ENCODE peak calls at places on chromosome 15, in six cellular contexts. One of them, this sample, is unnamed.

GRCh38 chr15:37016287-37016686 is 84.1 kb downstream of the MEIS2 start:
- DNase-seq in SK-N-SH: no peak
- DNase-seq in pancreas: no peak
- DNase-seq in mammary epithelial cell: no peak
- DNase-seq in upper lobe of right lung: no peak
- DNase-seq in foreskin fibroblast: peak
- DNase-seq in this sample: peak

GRCh38 chr15:56052389-56053045 is 59.1 kb upstream of the NEDD4 start:
- DNase-seq in pancreas: no peak
- DNase-seq in mammary epithelial cell: peak
- DNase-seq in SK-N-SH: peak
- DNase-seq in upper lobe of right lung: no peak
- DNase-seq in foreskin fibroblast: peak
- DNase-seq in this sample: no peak

GRCh38 chr15:65212097-65212496 is 824 bp upstream of the CILP start:
- DNase-seq in mammary epithelial cell: no peak
- DNase-seq in upper lobe of right lung: no peak
- DNase-seq in foreskin fibroblast: no peak
- DNase-seq in SK-N-SH: peak
- DNase-seq in pancreas: no peak
- DNase-seq in this sample: no peak

GRCh38 chr15:101103589-101103988 is 148.3 kb downstream of the CHSY1 start:
- DNase-seq in pancreas: no peak
- DNase-seq in foreskin fibroblast: no peak
- DNase-seq in upper lobe of right lung: no peak
- DNase-seq in SK-N-SH: no peak
- DNase-seq in mammary epithelial cell: no peak
- DNase-seq in this sample: no peak

GRCh38 chr15:74253276-74253921 is 17.3 kb downstream of the CCDC33 start:
- DNase-seq in pancreas: no peak
- DNase-seq in mammary epithelial cell: no peak
- DNase-seq in foreskin fibroblast: no peak
- DNase-seq in SK-N-SH: no peak
- DNase-seq in upper lobe of right lung: no peak
- DNase-seq in this sample: no peak

GRCh38 chr15:72487070-72487797 is 13.1 kb downstream of the ARIH1 start:
- DNase-seq in mammary epithelial cell: no peak
- DNase-seq in pancreas: no peak
- DNase-seq in foreskin fibroblast: no peak
- DNase-seq in SK-N-SH: no peak
- DNase-seq in upper lobe of right lung: no peak
- DNase-seq in this sample: no peak

GRCh38 chr15:62462268-62462667 is 297.2 kb upstream of the C2CD4B start:
- DNase-seq in pancreas: no peak
- DNase-seq in SK-N-SH: peak
- DNase-seq in mammary epithelial cell: no peak
- DNase-seq in foreskin fibroblast: no peak
- DNase-seq in upper lobe of right lung: no peak
- DNase-seq in this sample: no peak

GRCh38 chr15:101033801-101034200 is 114.6 kb downstream of the LRRK1 start:
- DNase-seq in foreskin fibroblast: no peak
- DNase-seq in mammary epithelial cell: peak
- DNase-seq in SK-N-SH: no peak
- DNase-seq in pancreas: no peak
- DNase-seq in upper lobe of right lung: no peak
- DNase-seq in this sample: no peak

GRCh38 chr15:37143351-37143750 is 43.0 kb upstream of the MEIS2 start:
- DNase-seq in pancreas: no peak
- DNase-seq in foreskin fibroblast: no peak
- DNase-seq in upper lobe of right lung: no peak
- DNase-seq in mammary epithelial cell: no peak
- DNase-seq in SK-N-SH: no peak
- DNase-seq in this sample: no peak

GRCh38 chr15:37125143-37125542 is 24.8 kb upstream of the MEIS2 start:
- DNase-seq in pancreas: no peak
- DNase-seq in upper lobe of right lung: no peak
- DNase-seq in SK-N-SH: no peak
- DNase-seq in mammary epithelial cell: no peak
- DNase-seq in foreskin fibroblast: peak
- DNase-seq in this sample: no peak

GRCh38 chr15:96365781-96366525 is 35.5 kb downstream of the NR2F2 start:
- DNase-seq in foreskin fibroblast: no peak
- DNase-seq in mammary epithelial cell: no peak
- DNase-seq in SK-N-SH: peak
- DNase-seq in upper lobe of right lung: no peak
- DNase-seq in pancreas: no peak
- DNase-seq in this sample: no peak

GRCh38 chr15:24039683-24040082 is 352.6 kb upstream of the NDN start:
- DNase-seq in SK-N-SH: no peak
- DNase-seq in pancreas: no peak
- DNase-seq in upper lobe of right lung: no peak
- DNase-seq in mammary epithelial cell: no peak
- DNase-seq in foreskin fibroblast: no peak
- DNase-seq in this sample: no peak

GRCh38 chr15:84824260-84824690 is 7.1 kb downstream of the ALPK3 start:
- DNase-seq in upper lobe of right lung: peak
- DNase-seq in foreskin fibroblast: no peak
- DNase-seq in mammary epithelial cell: no peak
- DNase-seq in SK-N-SH: no peak
- DNase-seq in pancreas: no peak
- DNase-seq in this sample: peak

GRCh38 chr15:72472907-72473669 is 1.0 kb upstream of the ARIH1 start:
- DNase-seq in foreskin fibroblast: no peak
- DNase-seq in SK-N-SH: no peak
- DNase-seq in upper lobe of right lung: no peak
- DNase-seq in mammary epithelial cell: peak
- DNase-seq in pancreas: no peak
- DNase-seq in this sample: no peak

GRCh38 chr15:94083467-94083991 is 147.8 kb upstream of the MCTP2 start:
- DNase-seq in pancreas: no peak
- DNase-seq in foreskin fibroblast: peak
- DNase-seq in mammary epithelial cell: no peak
- DNase-seq in SK-N-SH: no peak
- DNase-seq in upper lobe of right lung: no peak
- DNase-seq in this sample: no peak

GRCh38 chr15:63497642-63498100 is 6.7 kb upstream of the USP3 start:
- DNase-seq in pancreas: no peak
- DNase-seq in mammary epithelial cell: no peak
- DNase-seq in SK-N-SH: no peak
- DNase-seq in foreskin fibroblast: no peak
- DNase-seq in upper lobe of right lung: peak
- DNase-seq in this sample: no peak

GRCh38 chr15:88805031-88805780 is 2.0 kb downstream of the ACAN start:
- DNase-seq in upper lobe of right lung: no peak
- DNase-seq in pancreas: no peak
- DNase-seq in foreskin fibroblast: no peak
- DNase-seq in SK-N-SH: no peak
- DNase-seq in mammary epithelial cell: no peak
- DNase-seq in this sample: no peak

GRCh38 chr15:88802991-88803240 is 320 bp upstream of the ACAN start:
- DNase-seq in SK-N-SH: no peak
- DNase-seq in pancreas: no peak
- DNase-seq in mammary epithelial cell: no peak
- DNase-seq in foreskin fibroblast: no peak
- DNase-seq in upper lobe of right lung: no peak
- DNase-seq in this sample: no peak

GRCh38 chr15:88804257-88804656 is 1.0 kb downstream of the ACAN start:
- DNase-seq in upper lobe of right lung: no peak
- DNase-seq in pancreas: no peak
- DNase-seq in mammary epithelial cell: no peak
- DNase-seq in foreskin fibroblast: no peak
- DNase-seq in SK-N-SH: no peak
- DNase-seq in this sample: no peak

GRCh38 chr15:88803241-88803919 is at the start of gene ACAN:
- DNase-seq in mammary epithelial cell: no peak
- DNase-seq in pancreas: no peak
- DNase-seq in foreskin fibroblast: no peak
- DNase-seq in upper lobe of right lung: no peak
- DNase-seq in SK-N-SH: peak
- DNase-seq in this sample: no peak

DNA sequence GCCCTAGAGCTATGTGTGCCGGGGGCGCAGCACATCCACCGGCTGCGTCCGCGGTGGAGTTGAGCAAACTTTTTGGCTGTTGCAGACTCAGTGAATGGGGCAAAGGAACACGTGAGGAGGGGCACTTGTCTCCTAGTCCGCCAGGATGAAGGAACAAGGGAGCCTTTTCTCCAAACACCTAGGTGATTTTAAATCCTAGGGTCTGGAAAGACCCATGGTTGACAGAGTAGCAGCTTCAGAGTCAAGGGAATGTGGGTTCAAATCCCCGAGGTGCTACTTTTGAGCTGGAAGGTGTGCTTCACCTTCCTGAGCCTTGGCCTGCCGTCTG is 648 bp downstream of the ACAN start:
- DNase-seq in pancreas: no peak
- DNase-seq in SK-N-SH: no peak
- DNase-seq in upper lobe of right lung: no peak
- DNase-seq in foreskin fibroblast: no peak
- DNase-seq in mammary epithelial cell: no peak
- DNase-seq in this sample: no peak
- H3K4me3 ChIP-seq in pancreas: no peak
- H3K4me3 ChIP-seq in SK-N-SH: no peak
- H3K4me3 ChIP-seq in upper lobe of right lung: no peak
- H3K4me3 ChIP-seq in foreskin fibroblast: no peak
- H3K4me3 ChIP-seq in mammary epithelial cell: no peak
- H3K4me3 ChIP-seq in this sample: no peak

GRCh38 chr15:34753236-34753894 is 1.4 kb downstream of the GJD2 start:
- DNase-seq in mammary epithelial cell: peak
- DNase-seq in foreskin fibroblast: peak
- DNase-seq in SK-N-SH: no peak
- DNase-seq in upper lobe of right lung: no peak
- DNase-seq in pancreas: peak
- DNase-seq in this sample: no peak

GRCh38 chr15:34754674-34755418 is at the start of gene GJD2:
- DNase-seq in pancreas: peak
- DNase-seq in SK-N-SH: peak
- DNase-seq in mammary epithelial cell: no peak
- DNase-seq in upper lobe of right lung: no peak
- DNase-seq in foreskin fibroblast: no peak
- DNase-seq in this sample: no peak

GRCh38 chr15:34757262-34757661 is 2.5 kb upstream of the GJD2 start:
- DNase-seq in foreskin fibroblast: no peak
- DNase-seq in pancreas: no peak
- DNase-seq in upper lobe of right lung: no peak
- DNase-seq in mammary epithelial cell: no peak
- DNase-seq in SK-N-SH: no peak
- DNase-seq in this sample: no peak

GRCh38 chr15:34754171-34754580 is 622 bp downstream of the GJD2 start:
- DNase-seq in SK-N-SH: peak
- DNase-seq in mammary epithelial cell: no peak
- DNase-seq in upper lobe of right lung: no peak
- DNase-seq in foreskin fibroblast: no peak
- DNase-seq in pancreas: no peak
- DNase-seq in this sample: no peak

DNA sequence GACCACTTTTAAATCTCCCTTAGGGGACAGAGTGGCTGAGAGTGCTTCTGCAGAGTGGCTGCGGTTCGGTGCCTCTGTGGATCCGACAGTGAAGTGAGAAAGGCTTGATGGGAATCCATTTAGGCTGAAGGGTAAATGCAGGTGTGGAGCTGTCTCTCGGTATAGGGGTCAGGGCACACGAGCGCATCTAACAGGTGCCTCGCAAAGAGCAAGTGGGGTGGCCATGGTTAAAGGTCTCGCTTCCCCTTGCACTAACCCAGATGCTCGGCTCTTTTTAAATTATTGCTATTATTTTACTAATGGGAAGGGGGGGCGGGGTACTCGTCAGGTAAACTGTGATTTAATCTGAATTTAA is 598 bp upstream of the GJD2 start:
- DNase-seq in foreskin fibroblast: no peak
- DNase-seq in upper lobe of right lung: no peak
- DNase-seq in mammary epithelial cell: no peak
- DNase-seq in SK-N-SH: no peak
- DNase-seq in pancreas: no peak
- DNase-seq in this sample: no peak
- H3K4me3 ChIP-seq in foreskin fibroblast: no peak
- H3K4me3 ChIP-seq in upper lobe of right lung: no peak
- H3K4me3 ChIP-seq in mammary epithelial cell: no peak
- H3K4me3 ChIP-seq in SK-N-SH: no peak
- H3K4me3 ChIP-seq in pancreas: no peak
- H3K4me3 ChIP-seq in this sample: peak

GRCh38 chr15:25863968-25864580 is 947 bp upstream of the ATP10A start:
- DNase-seq in SK-N-SH: no peak
- DNase-seq in pancreas: no peak
- DNase-seq in mammary epithelial cell: no peak
- DNase-seq in foreskin fibroblast: no peak
- DNase-seq in upper lobe of right lung: no peak
- DNase-seq in this sample: no peak

GRCh38 chr15:25863067-25863967 is at the start of gene ATP10A:
- DNase-seq in pancreas: no peak
- DNase-seq in SK-N-SH: peak
- DNase-seq in upper lobe of right lung: peak
- DNase-seq in mammary epithelial cell: no peak
- DNase-seq in foreskin fibroblast: peak
- DNase-seq in this sample: no peak

GRCh38 chr15:25860885-25861866 is 2.0 kb downstream of the ATP10A start:
- DNase-seq in upper lobe of right lung: no peak
- DNase-seq in pancreas: no peak
- DNase-seq in mammary epithelial cell: no peak
- DNase-seq in SK-N-SH: no peak
- DNase-seq in foreskin fibroblast: no peak
- DNase-seq in this sample: no peak

GRCh38 chr15:25862087-25862468 is 1.0 kb downstream of the ATP10A start:
- DNase-seq in foreskin fibroblast: no peak
- DNase-seq in pancreas: no peak
- DNase-seq in upper lobe of right lung: peak
- DNase-seq in mammary epithelial cell: no peak
- DNase-seq in SK-N-SH: no peak
- DNase-seq in this sample: no peak

DNA sequence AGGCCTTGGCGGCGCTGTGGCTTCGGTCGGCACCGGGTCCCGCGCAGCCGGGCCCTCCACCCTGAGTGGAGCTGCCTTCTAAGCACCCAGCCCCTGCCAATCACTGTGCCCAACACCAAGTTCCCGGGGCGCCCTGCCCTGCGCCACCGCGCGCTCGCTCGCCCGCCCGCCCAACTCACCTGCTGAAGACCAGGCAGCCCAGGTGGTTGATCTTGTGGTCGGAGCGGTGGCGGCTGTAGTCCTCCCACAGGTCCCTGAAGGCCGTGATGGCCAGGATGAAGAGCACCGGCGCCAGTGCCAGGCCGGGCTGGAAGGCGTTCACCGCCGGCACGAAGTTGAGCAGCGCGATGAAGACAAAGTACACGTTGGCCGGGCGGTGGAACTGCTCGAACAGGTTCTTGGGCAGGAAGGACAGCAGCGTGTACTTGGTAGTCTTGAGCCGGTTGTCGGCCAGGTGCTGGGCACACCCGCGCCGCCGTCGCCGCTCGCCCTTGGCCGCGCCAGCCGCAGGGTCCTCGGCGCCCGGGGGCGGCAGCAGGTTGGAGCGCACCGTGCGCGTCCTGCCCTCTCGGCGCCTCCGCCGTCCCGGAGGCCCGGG is 559 bp downstream of the ATP10A start:
- DNase-seq in upper lobe of right lung: peak
- DNase-seq in pancreas: no peak
- DNase-seq in foreskin fibroblast: no peak
- DNase-seq in mammary epithelial cell: peak
- DNase-seq in SK-N-SH: no peak
- DNase-seq in this sample: no peak
- H3K4me3 ChIP-seq in upper lobe of right lung: peak
- H3K4me3 ChIP-seq in pancreas: peak
- H3K4me3 ChIP-seq in foreskin fibroblast: peak
- H3K4me3 ChIP-seq in mammary epithelial cell: no peak
- H3K4me3 ChIP-seq in SK-N-SH: no peak
- H3K4me3 ChIP-seq in this sample: peak

GRCh38 chr15:77634266-77634962 is 1.7 kb upstream of the LINGO1 start:
- DNase-seq in SK-N-SH: peak
- DNase-seq in pancreas: peak
- DNase-seq in foreskin fibroblast: peak
- DNase-seq in mammary epithelial cell: peak
- DNase-seq in upper lobe of right lung: peak
- DNase-seq in this sample: peak
- H3K4me3 ChIP-seq in SK-N-SH: no peak
- H3K4me3 ChIP-seq in pancreas: no peak
- H3K4me3 ChIP-seq in foreskin fibroblast: no peak
- H3K4me3 ChIP-seq in mammary epithelial cell: no peak
- H3K4me3 ChIP-seq in upper lobe of right lung: no peak
- H3K4me3 ChIP-seq in this sample: peak

This sample was measured in right atrium auricular region.